ENCODE peak calls at places on chromosomes 7 and 10, in nine cellular contexts. A is activated naive CD8-positive, alpha-beta T cell treated with anti-CD3 and anti-CD28 coated beads, Interleukin-2, amount 50 U/mL, for 24 hours; C is caudate nucleus; J is BJ; T is T-helper 1 cell; S is Daoy; H is effector CD4-positive, alpha-beta T cell; L is NCI-H1092; P is AG08396. V is an unnamed sample.

GRCh38 chr10:63199716-63200115 is 66.6 kb downstream of the NRBF2 start:
- DNase-seq in A (no peak), C (no peak), J (no peak), T (no peak), S (no peak), H (no peak), L (no peak), P (no peak), V (no peak)

GRCh38 chr10:97101166-97101940 is 84.4 kb downstream of the SLIT1 start:
- DNase-seq in A (no peak), C (no peak), J (no peak), T (no peak), S (no peak), H (no peak), L (no peak), P (no peak), V (no peak)

GRCh38 chr7:22361795-22362194 is 4.8 kb upstream of the RAPGEF5 start:
- DNase-seq in A (no peak), C (no peak), J (no peak), T (no peak), S (peak; percentile 39), H (no peak), L (peak; percentile 91), P (no peak), V (no peak)

GRCh38 chr7:50673096-50673495 is 107.9 kb upstream of the DDC start:
- DNase-seq in A (no peak), C (no peak), J (no peak), T (no peak), S (no peak), H (no peak), L (no peak), P (no peak), V (no peak)

GRCh38 chr10:102644066-102644645 is at the start of gene TRIM8:
- DNase-seq in A (peak; percentile 66), C (peak; percentile 28), J (no peak), T (peak; percentile 60), S (peak; percentile 60), H (peak; percentile 42), L (no peak), P (peak; percentile 53), V (peak; percentile 55)

GRCh38 chr10:48490576-48491345 is 114.1 kb downstream of the ARHGAP22 start:
- DNase-seq in A (no peak), C (no peak), J (no peak), T (no peak), S (no peak), H (no peak), L (no peak), P (no peak), V (no peak)

GRCh38 chr10:83706952-83707582 is 432.2 kb upstream of the GHITM start:
- DNase-seq in A (no peak), C (no peak), J (no peak), T (no peak), S (no peak), H (no peak), L (no peak), P (no peak), V (no peak)

GRCh38 chr7:69732203-69732602 is 133.9 kb downstream of the AUTS2 start:
- DNase-seq in A (no peak), C (no peak), J (no peak), T (no peak), S (peak; percentile 85), H (no peak), L (no peak), P (no peak), V (no peak)

GRCh38 chr10:126430512-126430911 is 42.2 kb upstream of the ADAM12 start:
- DNase-seq in A (no peak), C (no peak), J (no peak), T (no peak), S (no peak), H (no peak), L (no peak), P (no peak), V (no peak)

GRCh38 chr7:88842217-88842616 is 46.7 kb upstream of the TEX47 start:
- DNase-seq in A (no peak), C (no peak), J (no peak), T (no peak), S (no peak), H (no peak), L (no peak), P (no peak), V (no peak)

GRCh38 chr10:131979821-131980270 is 1.9 kb downstream of the BNIP3 start:
- DNase-seq in A (no peak), C (no peak), J (no peak), T (no peak), S (no peak), H (no peak), L (no peak), P (peak; percentile 51), V (no peak)

GRCh38 chr7:360454-361100 is 70.6 kb downstream of the FOXL3 start:
- DNase-seq in A (peak; percentile 60), C (no peak), J (no peak), T (no peak), S (no peak), H (no peak), L (no peak), P (no peak), V (no peak)

GRCh38 chr10:78524342-78524741 is 490.7 kb downstream of the RPS24 start:
- DNase-seq in A (no peak), C (no peak), J (no peak), T (no peak), S (no peak), H (no peak), L (no peak), P (no peak), V (no peak)

GRCh38 chr7:2928256-2928612 is 84.1 kb upstream of the GNA12 start:
- DNase-seq in A (no peak), C (no peak), J (no peak), T (no peak), S (no peak), H (no peak), L (no peak), P (no peak), V (no peak)